ENCODE peak calls at places on chromosomes 1 and 21, in ten cellular contexts. G is thyroid gland, D is pulmonary artery endothelial cell, Z is fibroblast of the conjunctiva, W is H7, F is left lobe of liver, M is HFFc6, Y is GM23248, O is foreskin melanocyte, K is AG08395. T is an unnamed sample.

GRCh38 chr21:23743821-23744220 is 1863.5 kb downstream of the MRPL39 start:
- DNase-seq in G (no peak), D (no peak), Z (no peak), W (no peak), F (no peak), M (no peak), Y (no peak), O (no peak), K (no peak), T (no peak)

GRCh38 chr21:28099296-28099695 is 893.4 kb downstream of the LTN1 start:
- DNase-seq in G (no peak), D (no peak), Z (no peak), W (no peak), F (no peak), M (no peak), Y (no peak), O (peak), K (peak), T (peak)

GRCh38 chr1:77926561-77927357 is 38.3 kb downstream of the NEXN start:
- DNase-seq in G (no peak), D (no peak), Z (no peak), W (no peak), F (no peak), M (no peak), Y (peak), O (no peak), K (no peak), T (no peak)

GRCh38 chr21:46116189-46116845 is 18.4 kb downstream of the COL6A2 start:
- DNase-seq in G (no peak), D (no peak), Z (no peak), W (peak), F (peak), M (no peak), Y (no peak), O (no peak), K (no peak), T (no peak)

GRCh38 chr1:6832789-6833188 is 47.5 kb downstream of the CAMTA1 start:
- DNase-seq in G (peak), D (no peak), Z (no peak), W (no peak), F (no peak), M (no peak), Y (no peak), O (no peak), K (no peak), T (no peak)

GRCh38 chr1:116825735-116826438 is 71.7 kb downstream of the CD2 start:
- DNase-seq in G (no peak), D (no peak), Z (no peak), W (no peak), F (no peak), M (no peak), Y (no peak), O (no peak), K (no peak), T (no peak)

GRCh38 chr1:170732262-170732595 is 68.3 kb downstream of the PRRX1 start:
- DNase-seq in G (no peak), D (no peak), Z (peak), W (no peak), F (no peak), M (peak), Y (peak), O (no peak), K (peak), T (no peak)

GRCh38 chr1:33836911-33837310 is 27.0 kb upstream of the HMGB4 start:
- DNase-seq in G (peak), D (no peak), Z (no peak), W (no peak), F (no peak), M (no peak), Y (peak), O (no peak), K (no peak), T (no peak)

GRCh38 chr1:109944541-109944940 is 33.9 kb downstream of the CSF1 start:
- DNase-seq in G (no peak), D (no peak), Z (no peak), W (no peak), F (no peak), M (peak), Y (no peak), O (no peak), K (no peak), T (no peak)

GRCh38 chr1:12359734-12360133 is 129.9 kb downstream of the VPS13D start:
- DNase-seq in G (no peak), D (no peak), Z (no peak), W (no peak), F (no peak), M (no peak), Y (no peak), O (no peak), K (no peak), T (no peak)

GRCh38 chr1:186082235-186082937 is 292.7 kb downstream of the TPR start:
- DNase-seq in G (peak), D (peak), Z (peak), W (no peak), F (peak), M (no peak), Y (peak), O (peak), K (peak), T (peak)

GRCh38 chr1:214002472-214002871 is 14.7 kb downstream of the PROX1 start:
- DNase-seq in G (no peak), D (peak), Z (peak), W (no peak), F (no peak), M (peak), Y (peak), O (peak), K (peak), T (peak)

GRCh38 chr1:225637651-225638199 is 15.2 kb downstream of the ENAH start:
- DNase-seq in G (no peak), D (no peak), Z (no peak), W (no peak), F (no peak), M (no peak), Y (no peak), O (no peak), K (no peak), T (no peak)

GRCh38 chr1:111813440-111814304 is 58.0 kb downstream of the DDX20 start:
- DNase-seq in G (no peak), D (no peak), Z (no peak), W (peak), F (no peak), M (no peak), Y (no peak), O (peak), K (no peak), T (peak)

GRCh38 chr1:42340093-42340492 is 5.1 kb upstream of the FOXJ3 start:
- DNase-seq in G (no peak), D (no peak), Z (no peak), W (no peak), F (no peak), M (peak), Y (peak), O (no peak), K (no peak), T (no peak)

GRCh38 chr1:206911064-206911663 is 10.6 kb downstream of the FCMR start:
- DNase-seq in G (peak), D (peak), Z (peak), W (peak), F (no peak), M (peak), Y (peak), O (no peak), K (peak), T (peak)

GRCh38 chr1:82604524-82604923 is 803.8 kb downstream of the ADGRL2 start:
- DNase-seq in G (no peak), D (no peak), Z (no peak), W (peak), F (no peak), M (no peak), Y (no peak), O (no peak), K (no peak), T (no peak)

GRCh38 chr1:108084866-108085477 is 115.2 kb downstream of the SLC25A24 start:
- DNase-seq in G (no peak), D (no peak), Z (no peak), W (no peak), F (no peak), M (no peak), Y (no peak), O (no peak), K (no peak), T (no peak)

GRCh38 chr1:233061265-233061664 is 110.9 kb downstream of the NTPCR start:
- DNase-seq in G (peak), D (no peak), Z (no peak), W (no peak), F (no peak), M (no peak), Y (no peak), O (no peak), K (no peak), T (no peak)

GRCh38 chr21:45248893-45249381 is 38.8 kb downstream of the POFUT2 start:
- DNase-seq in G (no peak), D (no peak), Z (peak), W (peak), F (peak), M (no peak), Y (peak), O (no peak), K (peak), T (no peak)

GRCh38 chr1:12161662-12162458 is 4.9 kb upstream of the TNFRSF1B start:
- DNase-seq in G (peak), D (peak), Z (peak), W (no peak), F (peak), M (peak), Y (peak), O (peak), K (peak), T (peak)

GRCh38 chr1:70140894-70141293 is 64.5 kb downstream of the LRRC40 start:
- DNase-seq in G (no peak), D (no peak), Z (no peak), W (no peak), F (no peak), M (peak), Y (peak), O (no peak), K (no peak), T (no peak)

GRCh38 chr1:70061229-70061628 is 144.2 kb downstream of the LRRC40 start:
- DNase-seq in G (no peak), D (no peak), Z (no peak), W (no peak), F (no peak), M (no peak), Y (no peak), O (no peak), K (no peak), T (no peak)

GRCh38 chr1:172341697-172342096 is 78.8 kb upstream of the C1orf105 start:
- DNase-seq in G (no peak), D (no peak), Z (no peak), W (no peak), F (no peak), M (no peak), Y (no peak), O (no peak), K (no peak), T (no peak)

GRCh38 chr1:56797079-56797685 is 22.0 kb downstream of the FYB2 start:
- DNase-seq in G (peak), D (no peak), Z (no peak), W (no peak), F (no peak), M (no peak), Y (no peak), O (no peak), K (no peak), T (no peak)

T was measured in COLO829.